ENCODE peak calls at places on chromosomes 1 and 21, in six cellular contexts. J, L, W, G, Z and S are unnamed samples.
A peak's percentile ranks its signal among the peaks of the same experiment; 100 is the strongest.

GRCh38 chr1:43622471-43622870 is 27.5 kb upstream of the KDM4A start:
- DNase-seq in J (no peak), L (no peak), W (no peak), G (peak; percentile 35), Z (no peak), S (no peak)

GRCh38 chr1:237042467-237042891 is 495 bp downstream of the RYR2 start:
- DNase-seq in J (no peak), L (no peak), W (no peak), G (no peak), Z (no peak), S (no peak)

GRCh38 chr21:27715131-27715530 is 748.2 kb upstream of the ADAMTS5 start:
- DNase-seq in J (no peak), L (no peak), W (no peak), G (no peak), Z (no peak), S (no peak)

GRCh38 chr1:159652506-159652905 is 61.9 kb downstream of the CRP start:
- DNase-seq in J (peak; percentile 2), L (no peak), W (no peak), G (no peak), Z (no peak), S (no peak)

GRCh38 chr1:38561699-38562098 is 297.9 kb downstream of the RRAGC start:
- DNase-seq in J (no peak), L (no peak), W (no peak), G (no peak), Z (no peak), S (no peak)

GRCh38 chr21:42388740-42389448 is 7.0 kb downstream of the TMPRSS3 start:
- DNase-seq in J (no peak), L (peak; percentile 70), W (no peak), G (no peak), Z (no peak), S (peak; percentile 47)

GRCh38 chr1:223341111-223341510 is 22.9 kb downstream of the SUSD4 start:
- DNase-seq in J (peak; percentile 4), L (peak; percentile 46), W (no peak), G (no peak), Z (peak; percentile 61), S (no peak)

GRCh38 chr1:66292944-66293343 is 241.0 kb upstream of the SGIP1 start:
- DNase-seq in J (no peak), L (no peak), W (no peak), G (no peak), Z (no peak), S (no peak)

GRCh38 chr1:10969267-10969970 is 43.0 kb upstream of the TARDBP start:
- DNase-seq in J (no peak), L (no peak), W (no peak), G (no peak), Z (no peak), S (no peak)

GRCh38 chr1:232380131-232380530 is 249.8 kb downstream of the SIPA1L2 start:
- DNase-seq in J (no peak), L (no peak), W (no peak), G (no peak), Z (no peak), S (no peak)

GRCh38 chr1:173122958-173123852 is 72.5 kb upstream of the TNFSF18 start:
- DNase-seq in J (peak; percentile 97), L (peak; percentile 45), W (peak; percentile 29), G (peak; percentile 96), Z (peak; percentile 64), S (no peak)

GRCh38 chr1:214615111-214615510 is 12.1 kb downstream of the CENPF start:
- DNase-seq in J (peak; percentile 34), L (no peak), W (no peak), G (no peak), Z (no peak), S (no peak)

GRCh38 chr1:197841828-197842573 is 60.4 kb upstream of the C1orf53 start:
- DNase-seq in J (peak; percentile 24), L (no peak), W (no peak), G (peak; percentile 8), Z (no peak), S (no peak)

GRCh38 chr1:7672864-7673263 is 98.2 kb upstream of the VAMP3 start:
- DNase-seq in J (no peak), L (no peak), W (no peak), G (no peak), Z (no peak), S (no peak)

GRCh38 chr1:228394571-228395394 is 11.9 kb downstream of the TRIM11 start:
- DNase-seq in J (no peak), L (no peak), W (no peak), G (no peak), Z (no peak), S (no peak)

GRCh38 chr1:202105571-202106339 is 17.0 kb upstream of the GPR37L1 start:
- DNase-seq in J (peak; percentile 73), L (peak; percentile 83), W (no peak), G (peak; percentile 67), Z (no peak), S (no peak)

GRCh38 chr1:170225735-170226524 is 80.2 kb downstream of the NTMT2 start:
- DNase-seq in J (peak; percentile 63), L (no peak), W (no peak), G (no peak), Z (no peak), S (no peak)

GRCh38 chr1:229430761-229431269 is 3.1 kb downstream of the ACTA1 start:
- DNase-seq in J (peak; percentile 35), L (peak; percentile 47), W (no peak), G (peak; percentile 54), Z (peak; percentile 69), S (peak; percentile 80)

GRCh38 chr1:169025412-169025811 is 81.1 kb upstream of the ATP1B1 start:
- DNase-seq in J (no peak), L (no peak), W (no peak), G (no peak), Z (no peak), S (no peak)

GRCh38 chr1:222996307-222996983 is 146.6 kb downstream of the TLR5 start:
- DNase-seq in J (no peak), L (no peak), W (no peak), G (no peak), Z (no peak), S (no peak)

GRCh38 chr1:78375996-78376395 is 114.8 kb upstream of the PTGFR start:
- DNase-seq in J (peak; percentile 76), L (no peak), W (no peak), G (peak; percentile 59), Z (no peak), S (no peak)

GRCh38 chr21:34367320-34367935 is 3.6 kb downstream of the KCNE2 start:
- DNase-seq in J (peak; percentile 88), L (peak; percentile 75), W (peak; percentile 31), G (peak; percentile 86), Z (no peak), S (no peak)

GRCh38 chr1:111570781-111571181 is 48.8 kb upstream of the RAP1A start:
- DNase-seq in J (no peak), L (no peak), W (peak; percentile 47), G (no peak), Z (no peak), S (no peak)

GRCh38 chr1:88163187-88163586 is 520.9 kb upstream of the PKN2 start:
- DNase-seq in J (no peak), L (no peak), W (no peak), G (no peak), Z (no peak), S (no peak)

GRCh38 chr1:26164036-26164927 is 4.5 kb downstream of the C1orf232 start:
- DNase-seq in J (no peak), L (peak; percentile 53), W (no peak), G (no peak), Z (peak; percentile 45), S (peak; percentile 66)

GRCh38 chr1:43277116-43277876 is 7.5 kb downstream of the TMEM125 start:
- DNase-seq in J (no peak), L (no peak), W (no peak), G (no peak), Z (no peak), S (no peak)

GRCh38 chr1:97925982-97926708 is 5.3 kb upstream of the DPYD start:
- DNase-seq in J (no peak), L (no peak), W (no peak), G (no peak), Z (no peak), S (no peak)

GRCh38 chr1:151508721-151509292 is 2.4 kb upstream of the CGN start:
- DNase-seq in J (no peak), L (peak; percentile 58), W (no peak), G (no peak), Z (no peak), S (no peak)

GRCh38 chr1:177952249-177952648 is 17.6 kb downstream of the SEC16B start:
- DNase-seq in J (no peak), L (no peak), W (no peak), G (no peak), Z (no peak), S (no peak)

GRCh38 chr1:177947623-177948022 is 22.2 kb downstream of the SEC16B start:
- DNase-seq in J (no peak), L (no peak), W (no peak), G (no peak), Z (no peak), S (no peak)

GRCh38 chr1:177945943-177946650 is 23.8 kb downstream of the SEC16B start:
- DNase-seq in J (peak; percentile 72), L (peak; percentile 51), W (no peak), G (peak; percentile 77), Z (peak; percentile 44), S (peak; percentile 60)

GRCh38 chr1:177950506-177950905 is 19.4 kb downstream of the SEC16B start:
- DNase-seq in J (no peak), L (no peak), W (no peak), G (no peak), Z (no peak), S (no peak)

DNA sequence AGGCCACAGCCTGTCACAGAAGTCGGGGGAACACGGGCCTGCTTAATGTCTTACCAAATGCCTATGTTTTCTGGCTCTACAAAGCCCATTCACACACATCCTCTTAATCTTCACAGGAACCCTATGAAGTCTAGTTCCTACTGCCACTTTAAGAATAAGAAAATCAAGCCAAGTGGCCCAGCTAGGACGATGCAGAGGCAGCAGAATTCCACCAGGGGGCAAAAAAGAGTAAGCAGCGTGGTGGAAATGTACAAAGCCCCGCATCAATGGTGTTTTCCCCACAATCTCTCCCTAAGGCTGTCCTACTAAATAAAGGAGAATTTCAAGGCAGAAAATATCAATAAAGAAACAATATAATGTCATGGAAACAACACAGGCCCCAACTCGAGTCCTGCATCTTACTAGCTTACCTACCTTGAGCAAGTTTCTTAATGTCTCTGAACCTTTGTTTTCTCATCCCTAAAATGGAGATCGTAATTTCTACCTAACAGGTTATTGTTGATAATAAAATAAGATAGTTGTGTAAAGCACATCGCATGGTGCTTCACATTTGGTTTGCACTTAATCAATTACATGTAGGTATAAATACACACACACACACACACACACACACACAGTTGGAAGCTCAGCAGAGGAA is 21.4 kb downstream of the SEC16B start:
- DNase-seq in J (peak; percentile 83), L (peak; percentile 66), W (no peak), G (peak; percentile 83), Z (peak; percentile 31), S (peak; percentile 39)
- TF ChIP-seq CTCF in J (peak; percentile 97), L (peak; percentile 73), W (no peak), G (peak; percentile 98), Z (peak; percentile 94), S (peak; percentile 84)

GRCh38 chr1:15741183-15741850 is 982 bp upstream of the TMEM82 start:
- DNase-seq in J (peak; percentile 58), L (peak; percentile 92), W (peak; percentile 75), G (peak; percentile 78), Z (peak; percentile 66), S (peak; percentile 78)
- TF ChIP-seq CTCF in J (peak; percentile 87), L (peak; percentile 97), W (peak; percentile 74), G (peak; percentile 93), Z (peak; percentile 84), S (peak; percentile 91)

GRCh38 chr1:117011334-117011733 is 9.8 kb downstream of the CD101 start:
- DNase-seq in J (no peak), L (no peak), W (no peak), G (no peak), Z (no peak), S (no peak)
- TF ChIP-seq CTCF in J (no peak), L (no peak), W (no peak), G (no peak), Z (no peak), S (no peak)

GRCh38 chr1:112906155-112906698 is 49.8 kb downstream of the SLC16A1 start:
- DNase-seq in J (no peak), L (no peak), W (no peak), G (peak; percentile 23), Z (no peak), S (no peak)
- TF ChIP-seq CTCF in J (no peak), L (no peak), W (no peak), G (no peak), Z (no peak), S (no peak)